ENCODE peak calls at places on chromosomes 3 and 15, in five cellular contexts. K is GM23338, S is H9, J is Peyer's patch, Z is dorsolateral prefrontal cortex. M is an unnamed sample.

GRCh38 chr3:154304936-154305335 is 19.4 kb downstream of the DHX36 start:
- DNase-seq in Z (no peak), J (no peak), S (no peak), K (no peak), M (no peak)

GRCh38 chr3:25689226-25689625 is 24.5 kb upstream of the TOP2B start:
- DNase-seq in Z (no peak), S (no peak), K (no peak), J (no peak), M (no peak)

GRCh38 chr15:95659646-95660045 is 670.9 kb upstream of the NR2F2 start:
- DNase-seq in K (no peak), S (no peak), J (no peak), Z (no peak), M (no peak)

GRCh38 chr3:126304704-126305103 is 52.5 kb downstream of the KLF15 start:
- DNase-seq in S (no peak), J (no peak), K (no peak), Z (no peak), M (peak)

GRCh38 chr3:102092617-102093466 is 243.5 kb downstream of the NFKBIZ start:
- DNase-seq in K (no peak), J (no peak), Z (no peak), S (no peak), M (no peak)

GRCh38 chr3:158801200-158801599 is 654 bp upstream of the MFSD1 start:
- DNase-seq in J (peak), K (peak), Z (no peak), S (no peak), M (no peak)

GRCh38 chr3:94285874-94286273 is 223.0 kb downstream of the NSUN3 start:
- DNase-seq in K (peak), S (no peak), Z (no peak), J (no peak), M (peak)

GRCh38 chr3:149955449-149955848 is 15.2 kb downstream of the PFN2 start:
- DNase-seq in Z (no peak), K (no peak), J (no peak), S (no peak), M (no peak)

GRCh38 chr15:29364429-29365078 is 94.9 kb upstream of the NSMCE3 start:
- DNase-seq in J (no peak), Z (no peak), K (peak), S (peak), M (peak)

GRCh38 chr3:47473391-47473790 is 2.4 kb downstream of the SCAP start:
- DNase-seq in J (no peak), S (no peak), Z (no peak), K (no peak), M (no peak)

GRCh38 chr3:76293856-76294255 is 508.5 kb upstream of the ZNF717 start:
- DNase-seq in S (no peak), J (no peak), K (no peak), Z (no peak), M (no peak)

GRCh38 chr3:32423956-32424558 is 32.4 kb downstream of the CMTM7 start:
- DNase-seq in J (no peak), Z (no peak), K (no peak), S (no peak), M (no peak)

GRCh38 chr15:67765706-67766105 is 59.6 kb upstream of the SKOR1 start:
- DNase-seq in S (no peak), J (no peak), Z (no peak), K (no peak), M (no peak)

GRCh38 chr3:108546249-108546648 is 35.9 kb upstream of the MYH15 start:
- DNase-seq in K (no peak), J (no peak), Z (no peak), S (no peak), M (no peak)

GRCh38 chr3:57544181-57545125 is at the start of gene DNAH12:
- DNase-seq in J (no peak), K (peak), S (peak), Z (no peak), M (no peak)

GRCh38 chr3:22360977-22361376 is 610.0 kb upstream of the ZNF385D start:
- DNase-seq in Z (no peak), K (no peak), S (no peak), J (no peak), M (peak)

GRCh38 chr3:169150874-169151273 is 512.6 kb downstream of the MECOM start:
- DNase-seq in S (no peak), K (no peak), Z (no peak), J (no peak), M (no peak)

GRCh38 chr3:150035910-150036661 is 65.4 kb upstream of the PFN2 start:
- DNase-seq in S (no peak), J (no peak), Z (no peak), K (no peak), M (no peak)

GRCh38 chr15:86006546-86006945 is 73.1 kb upstream of the AGBL1 start:
- DNase-seq in J (no peak), Z (no peak), K (no peak), S (no peak), M (no peak)

GRCh38 chr3:71226565-71227281 is 356.8 kb downstream of the FOXP1 start:
- DNase-seq in J (no peak), Z (no peak), K (no peak), S (no peak), M (no peak)

GRCh38 chr15:31325432-31325975 is 1.1 kb upstream of the KLF13 start:
- DNase-seq in S (no peak), Z (peak), K (peak), J (peak), M (no peak)

GRCh38 chr15:85598718-85599398 is 195.9 kb downstream of the KLHL25 start:
- DNase-seq in Z (no peak), S (no peak), K (no peak), J (no peak), M (no peak)

GRCh38 chr15:49620174-49620573 is 444 bp downstream of the FAM227B start:
- DNase-seq in Z (no peak), K (peak), S (no peak), J (no peak), M (peak)
- TF ChIP-seq CTCF in Z (no peak), K (no peak), S (no peak), J (no peak), M (no peak)

GRCh38 chr3:43996379-43997301 is 245.0 kb upstream of the TOPAZ1 start:
- DNase-seq in Z (no peak), J (no peak), K (peak), S (peak), M (peak)
- TF ChIP-seq CTCF in Z (no peak), J (no peak), K (peak), S (peak), M (peak)

GRCh38 chr15:40952901-40953712 is at the start of gene CHAC1:
- DNase-seq in K (peak), Z (peak), S (peak), J (peak), M (peak)
- TF ChIP-seq CTCF in K (no peak), Z (no peak), S (no peak), J (no peak), M (no peak)

GRCh38 chr3:14256046-14256445 is 77.4 kb downstream of the LSM3 start:
- DNase-seq in K (no peak), J (no peak), S (no peak), Z (no peak), M (no peak)

GRCh38 chr3:14254812-14255702 is 76.4 kb downstream of the LSM3 start:
- DNase-seq in J (no peak), K (no peak), Z (no peak), S (no peak), M (no peak)

GRCh38 chr3:14253983-14254382 is 75.4 kb downstream of the LSM3 start:
- DNase-seq in S (no peak), K (no peak), J (no peak), Z (no peak), M (no peak)

GRCh38 chr3:14258906-14259904 is 80.6 kb downstream of the LSM3 start:
- DNase-seq in Z (no peak), K (no peak), S (no peak), J (peak), M (no peak)

GRCh38 chr3:14256561-14257342 is 78.1 kb downstream of the LSM3 start:
- DNase-seq in K (peak), J (peak), S (peak), Z (peak), M (no peak)
- TF ChIP-seq CTCF in K (no peak), J (no peak), S (no peak), Z (no peak), M (no peak)

DNA sequence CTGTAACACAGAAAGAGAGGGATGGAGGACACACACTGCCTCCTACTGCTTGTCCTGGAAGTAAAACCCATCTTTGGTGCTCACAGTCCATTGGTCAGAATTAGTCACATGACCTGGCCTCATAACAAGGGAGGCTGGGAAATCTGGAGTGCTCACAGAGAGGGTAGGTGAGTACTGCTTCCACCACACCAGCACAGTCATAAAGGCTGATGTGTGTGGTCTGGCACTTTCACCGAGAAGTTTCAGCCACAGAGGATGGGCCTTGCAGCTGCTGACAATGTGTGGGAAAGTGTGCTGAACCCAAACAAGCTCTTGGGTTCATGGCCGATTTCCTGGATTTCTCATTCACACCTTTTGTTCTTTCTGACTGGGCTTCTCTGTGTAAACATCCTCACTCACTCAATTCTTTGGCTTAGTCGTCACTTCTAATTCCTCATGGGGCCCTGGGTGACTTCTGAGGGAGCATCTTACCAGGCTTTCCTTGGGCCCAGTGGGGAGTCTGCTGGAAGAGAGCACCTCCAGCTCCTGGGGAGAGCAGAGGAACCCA is 100.7 kb downstream of the ASB7 start:
- DNase-seq in Z (no peak), J (no peak), S (no peak), K (no peak), M (peak)
- TF ChIP-seq CTCF in Z (no peak), J (no peak), S (no peak), K (no peak), M (no peak)

DNA sequence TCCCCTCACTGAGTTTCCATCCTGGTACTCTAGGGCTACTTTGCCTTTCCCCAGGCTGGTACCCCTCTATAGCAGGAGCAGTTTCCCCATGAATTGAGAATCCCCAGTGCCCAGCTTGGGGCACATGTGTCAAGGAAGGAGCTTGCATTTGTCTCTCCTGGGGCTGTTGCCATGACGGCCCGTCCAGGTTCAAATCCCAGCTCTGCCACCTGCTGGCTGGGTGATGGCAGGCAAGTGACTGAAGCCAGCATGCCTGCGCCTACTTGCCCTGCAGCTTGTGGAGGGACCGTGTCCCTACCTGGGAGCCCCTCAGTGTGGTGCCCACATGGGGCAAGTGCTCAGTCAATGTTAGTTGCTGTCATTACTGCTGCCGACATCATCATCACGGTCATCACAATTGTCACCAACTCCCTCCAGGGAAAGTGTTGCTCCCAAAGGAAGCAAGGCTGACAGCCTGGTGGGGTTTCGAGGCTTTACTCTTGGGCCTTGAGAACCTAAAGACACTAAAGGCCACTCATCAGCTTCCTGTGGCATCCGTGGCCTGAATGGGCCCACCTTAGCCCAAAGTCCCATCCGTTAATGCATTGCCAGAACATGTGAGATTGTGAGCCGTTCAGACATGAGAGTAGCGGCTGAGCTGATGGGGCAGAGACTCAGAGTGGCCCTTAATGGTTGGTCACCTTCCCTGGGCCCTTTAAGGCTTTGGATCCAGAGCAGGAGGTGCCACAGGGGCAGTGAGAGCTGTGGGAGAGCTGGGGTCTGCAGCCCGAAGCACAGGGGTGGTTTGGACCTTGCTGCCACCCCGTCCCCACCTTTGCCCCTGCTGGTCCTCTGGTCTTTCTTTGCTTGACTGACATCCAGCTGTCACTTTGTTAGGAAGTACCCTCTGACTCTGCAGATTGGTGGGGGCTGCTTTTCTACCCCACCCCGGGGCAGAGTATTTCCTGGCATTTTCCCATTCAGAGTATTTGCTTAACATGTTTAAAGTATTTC is 144.4 kb downstream of the DNAJB8 start:
- DNase-seq in S (peak), J (peak), K (peak), Z (no peak), M (peak)
- TF ChIP-seq CTCF in S (peak), J (peak), K (peak), Z (peak), M (peak)

GRCh38 chr3:117018622-117019021 is 309.0 kb downstream of the TUSC7 start:
- DNase-seq in Z (peak), J (no peak), K (no peak), S (no peak), M (no peak)

GRCh38 chr3:117019082-117019713 is 309.6 kb downstream of the TUSC7 start:
- DNase-seq in K (peak), Z (peak), J (no peak), S (peak), M (peak)

GRCh38 chr3:117011687-117012250 is 302.2 kb downstream of the TUSC7 start:
- DNase-seq in J (no peak), K (no peak), Z (no peak), S (no peak), M (no peak)

GRCh38 chr3:117017135-117017990 is 307.8 kb downstream of the TUSC7 start:
- DNase-seq in Z (no peak), J (no peak), K (no peak), S (no peak), M (no peak)

GRCh38 chr3:117016359-117016758 is 306.8 kb downstream of the TUSC7 start:
- DNase-seq in J (no peak), Z (no peak), K (peak), S (peak), M (no peak)
- TF ChIP-seq CTCF in J (no peak), Z (no peak), K (peak), S (peak), M (no peak)

DNA sequence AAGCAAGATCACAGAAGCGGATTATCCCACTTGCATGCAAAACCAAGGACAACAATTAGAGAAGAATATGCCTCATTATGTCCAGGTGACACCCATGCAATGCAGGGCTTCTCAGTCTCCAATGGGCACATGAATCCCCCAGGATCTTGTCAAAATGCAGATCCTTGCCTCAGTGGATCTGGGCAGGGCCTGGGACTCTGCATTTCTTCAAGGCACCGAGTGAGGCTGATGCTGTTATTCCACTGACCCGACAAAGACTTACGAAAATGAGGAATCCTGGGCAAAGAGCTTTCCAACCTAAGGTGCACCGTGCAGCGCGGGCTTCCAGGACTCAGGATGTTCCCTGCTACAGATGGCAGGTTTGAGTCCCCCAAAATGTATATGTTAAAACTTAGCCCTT is 99.2 kb downstream of the ATP10A start:
- DNase-seq in J (no peak), K (no peak), S (no peak), Z (no peak), M (no peak)
- TF ChIP-seq CTCF in J (no peak), K (no peak), S (no peak), Z (no peak), M (no peak)

DNA sequence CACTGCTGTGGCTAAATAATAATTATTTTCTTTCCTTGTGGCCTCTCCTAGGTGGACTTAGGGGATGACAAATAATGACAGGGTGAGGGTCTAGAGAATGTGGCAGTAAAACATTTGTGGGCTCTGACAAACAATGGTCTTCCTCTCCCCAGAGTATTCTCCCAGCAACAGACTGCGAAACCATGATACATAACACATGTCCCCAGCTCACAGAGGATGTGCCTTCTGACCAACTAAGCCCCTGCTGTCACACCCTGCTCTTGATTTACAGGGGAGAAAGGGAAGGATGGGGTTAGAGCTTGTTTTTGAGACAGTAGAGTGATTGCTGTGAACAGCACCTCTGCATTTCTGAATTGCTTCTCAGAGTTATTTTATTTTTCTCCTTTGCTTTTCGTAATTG is 116.6 kb upstream of the CTDSPL start:
- DNase-seq in S (no peak), J (no peak), K (no peak), Z (no peak), M (no peak)
- TF ChIP-seq CTCF in S (no peak), J (no peak), K (no peak), Z (no peak), M (no peak)